ENCODE peak calls at places on chromosomes 6 and 20, in seven cellular contexts. One of them, this sample, is unnamed.

GRCh38 chr20:51305316-51306052 is 237.0 kb downstream of the NFATC2 start:
- DNase-seq in uterus: no peak
- DNase-seq in heart left ventricle: no peak
- DNase-seq in IMR-90: no peak
- DNase-seq in choroid plexus epithelial cell: no peak
- DNase-seq in BJ: no peak
- DNase-seq in Caco-2: no peak
- DNase-seq in this sample: no peak

GRCh38 chr6:139549561-139550070 is 175.2 kb upstream of the CITED2 start:
- DNase-seq in heart left ventricle: no peak
- DNase-seq in choroid plexus epithelial cell: peak; percentile 71
- DNase-seq in IMR-90: no peak
- DNase-seq in BJ: no peak
- DNase-seq in uterus: no peak
- DNase-seq in Caco-2: no peak
- DNase-seq in this sample: no peak

GRCh38 chr6:53673138-53673801 is 7.7 kb upstream of the KLHL31 start:
- DNase-seq in heart left ventricle: no peak
- DNase-seq in choroid plexus epithelial cell: peak; percentile 90
- DNase-seq in uterus: no peak
- DNase-seq in BJ: peak; percentile 21
- DNase-seq in IMR-90: peak; percentile 83
- DNase-seq in Caco-2: no peak
- DNase-seq in this sample: peak; percentile 80

GRCh38 chr6:29764422-29765196 is 41.4 kb downstream of the HLA-F start:
- DNase-seq in BJ: no peak
- DNase-seq in heart left ventricle: no peak
- DNase-seq in choroid plexus epithelial cell: no peak
- DNase-seq in IMR-90: no peak
- DNase-seq in Caco-2: no peak
- DNase-seq in uterus: no peak
- DNase-seq in this sample: no peak

GRCh38 chr20:42649716-42650115 is 540.0 kb downstream of the PTPRT start:
- DNase-seq in BJ: no peak
- DNase-seq in IMR-90: no peak
- DNase-seq in heart left ventricle: no peak
- DNase-seq in uterus: no peak
- DNase-seq in Caco-2: no peak
- DNase-seq in choroid plexus epithelial cell: no peak
- DNase-seq in this sample: no peak

GRCh38 chr20:33653218-33653899 is 8.8 kb upstream of the C20orf144 start:
- DNase-seq in Caco-2: peak; percentile 90
- DNase-seq in BJ: peak; percentile 17
- DNase-seq in uterus: peak; percentile 77
- DNase-seq in heart left ventricle: peak; percentile 67
- DNase-seq in IMR-90: peak; percentile 66
- DNase-seq in choroid plexus epithelial cell: peak; percentile 80
- DNase-seq in this sample: peak; percentile 87

GRCh38 chr6:76701610-76702009 is 629.1 kb upstream of the IMPG1 start:
- DNase-seq in choroid plexus epithelial cell: peak; percentile 24
- DNase-seq in Caco-2: no peak
- DNase-seq in IMR-90: no peak
- DNase-seq in uterus: no peak
- DNase-seq in heart left ventricle: no peak
- DNase-seq in BJ: no peak
- DNase-seq in this sample: no peak

GRCh38 chr6:107778242-107778641 is 45.9 kb downstream of the SCML4 start:
- DNase-seq in heart left ventricle: no peak
- DNase-seq in Caco-2: no peak
- DNase-seq in choroid plexus epithelial cell: no peak
- DNase-seq in IMR-90: no peak
- DNase-seq in uterus: no peak
- DNase-seq in BJ: no peak
- DNase-seq in this sample: no peak

GRCh38 chr6:34028691-34029360 is 117.1 kb downstream of the GRM4 start:
- DNase-seq in heart left ventricle: no peak
- DNase-seq in choroid plexus epithelial cell: no peak
- DNase-seq in uterus: no peak
- DNase-seq in IMR-90: no peak
- DNase-seq in Caco-2: no peak
- DNase-seq in BJ: no peak
- DNase-seq in this sample: no peak

GRCh38 chr20:47809561-47809960 is 24.3 kb upstream of the SULF2 start:
- DNase-seq in IMR-90: no peak
- DNase-seq in Caco-2: peak; percentile 85
- DNase-seq in BJ: no peak
- DNase-seq in choroid plexus epithelial cell: no peak
- DNase-seq in uterus: peak; percentile 20
- DNase-seq in heart left ventricle: no peak
- DNase-seq in this sample: no peak

GRCh38 chr6:128284128-128284527 is 236.3 kb downstream of the PTPRK start:
- DNase-seq in Caco-2: no peak
- DNase-seq in BJ: no peak
- DNase-seq in uterus: no peak
- DNase-seq in choroid plexus epithelial cell: no peak
- DNase-seq in IMR-90: no peak
- DNase-seq in heart left ventricle: no peak
- DNase-seq in this sample: peak; percentile 14

GRCh38 chr6:13380761-13381160 is 52.4 kb upstream of the TBC1D7 start:
- DNase-seq in Caco-2: no peak
- DNase-seq in uterus: no peak
- DNase-seq in choroid plexus epithelial cell: no peak
- DNase-seq in BJ: no peak
- DNase-seq in heart left ventricle: no peak
- DNase-seq in IMR-90: no peak
- DNase-seq in this sample: no peak

GRCh38 chr6:22447191-22447590 is 122.2 kb upstream of the HDGFL1 start:
- DNase-seq in BJ: no peak
- DNase-seq in IMR-90: no peak
- DNase-seq in Caco-2: no peak
- DNase-seq in uterus: no peak
- DNase-seq in heart left ventricle: peak; percentile 64
- DNase-seq in choroid plexus epithelial cell: peak; percentile 2
- DNase-seq in this sample: no peak

GRCh38 chr20:38885357-38885756 is 40.9 kb upstream of the FAM83D start:
- DNase-seq in IMR-90: no peak
- DNase-seq in Caco-2: no peak
- DNase-seq in uterus: no peak
- DNase-seq in BJ: no peak
- DNase-seq in heart left ventricle: peak; percentile 38
- DNase-seq in choroid plexus epithelial cell: no peak
- DNase-seq in this sample: no peak

GRCh38 chr6:62980724-62981123 is 230.5 kb upstream of the FKBP1C start:
- DNase-seq in heart left ventricle: no peak
- DNase-seq in Caco-2: no peak
- DNase-seq in choroid plexus epithelial cell: no peak
- DNase-seq in uterus: no peak
- DNase-seq in IMR-90: no peak
- DNase-seq in BJ: no peak
- DNase-seq in this sample: no peak

GRCh38 chr6:39638126-39638822 is 86.9 kb downstream of the KIF6 start:
- DNase-seq in uterus: no peak
- DNase-seq in Caco-2: no peak
- DNase-seq in IMR-90: no peak
- DNase-seq in BJ: no peak
- DNase-seq in choroid plexus epithelial cell: no peak
- DNase-seq in heart left ventricle: no peak
- DNase-seq in this sample: no peak

GRCh38 chr6:10759312-10759839 is 11.8 kb downstream of the TMEM14B start:
- DNase-seq in BJ: peak; percentile 59
- DNase-seq in choroid plexus epithelial cell: peak; percentile 97
- DNase-seq in heart left ventricle: no peak
- DNase-seq in IMR-90: peak; percentile 96
- DNase-seq in Caco-2: peak; percentile 46
- DNase-seq in uterus: no peak
- DNase-seq in this sample: peak; percentile 83

GRCh38 chr20:1334370-1334731 is 5.4 kb upstream of the SDCBP2 start:
- DNase-seq in heart left ventricle: no peak
- DNase-seq in IMR-90: no peak
- DNase-seq in BJ: no peak
- DNase-seq in choroid plexus epithelial cell: no peak
- DNase-seq in Caco-2: no peak
- DNase-seq in uterus: no peak
- DNase-seq in this sample: no peak

GRCh38 chr6:158388727-158389126 is 76.5 kb downstream of the TULP4 start:
- DNase-seq in heart left ventricle: no peak
- DNase-seq in BJ: no peak
- DNase-seq in choroid plexus epithelial cell: no peak
- DNase-seq in IMR-90: no peak
- DNase-seq in Caco-2: no peak
- DNase-seq in uterus: no peak
- DNase-seq in this sample: no peak

GRCh38 chr6:158387578-158387977 is 75.3 kb downstream of the TULP4 start:
- DNase-seq in uterus: no peak
- DNase-seq in BJ: no peak
- DNase-seq in heart left ventricle: no peak
- DNase-seq in choroid plexus epithelial cell: no peak
- DNase-seq in Caco-2: no peak
- DNase-seq in IMR-90: no peak
- DNase-seq in this sample: no peak

GRCh38 chr6:158384671-158385110 is 72.4 kb downstream of the TULP4 start:
- DNase-seq in uterus: no peak
- DNase-seq in choroid plexus epithelial cell: no peak
- DNase-seq in Caco-2: no peak
- DNase-seq in BJ: no peak
- DNase-seq in heart left ventricle: no peak
- DNase-seq in IMR-90: peak; percentile 18
- DNase-seq in this sample: no peak

GRCh38 chr6:158389188-158389919 is 77.1 kb downstream of the TULP4 start:
- DNase-seq in Caco-2: no peak
- DNase-seq in heart left ventricle: no peak
- DNase-seq in choroid plexus epithelial cell: no peak
- DNase-seq in IMR-90: no peak
- DNase-seq in uterus: no peak
- DNase-seq in BJ: no peak
- DNase-seq in this sample: peak; percentile 19

DNA sequence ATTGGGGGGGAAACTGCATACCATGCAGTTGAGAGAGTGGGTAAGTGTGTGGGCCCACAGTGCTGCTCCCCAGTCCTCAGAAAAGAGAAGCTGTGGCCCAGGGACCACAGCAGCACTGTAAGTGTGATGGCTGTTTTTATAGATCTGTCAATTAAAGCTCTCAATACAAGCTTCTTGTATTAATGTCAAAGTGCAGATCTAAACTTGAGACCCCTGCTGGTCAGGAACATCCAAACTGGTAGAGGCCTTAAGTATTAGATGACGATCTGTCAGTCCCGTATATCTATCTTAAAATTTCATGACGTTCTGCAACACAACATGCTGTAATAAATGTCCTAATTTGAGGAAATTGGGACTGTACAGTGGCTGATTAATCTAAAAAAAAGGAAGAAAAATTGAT is 74.8 kb downstream of the TULP4 start:
- DNase-seq in Caco-2: no peak
- DNase-seq in choroid plexus epithelial cell: no peak
- DNase-seq in heart left ventricle: no peak
- DNase-seq in uterus: no peak
- DNase-seq in BJ: no peak
- DNase-seq in IMR-90: no peak
- DNase-seq in this sample: no peak
- TF ChIP-seq CTCF in Caco-2: peak; percentile 28
- TF ChIP-seq CTCF in choroid plexus epithelial cell: peak; percentile 29
- TF ChIP-seq CTCF in heart left ventricle: no peak
- TF ChIP-seq CTCF in uterus: no peak
- TF ChIP-seq CTCF in BJ: no peak
- TF ChIP-seq CTCF in IMR-90: peak; percentile 2
- TF ChIP-seq CTCF in this sample: no peak

DNA sequence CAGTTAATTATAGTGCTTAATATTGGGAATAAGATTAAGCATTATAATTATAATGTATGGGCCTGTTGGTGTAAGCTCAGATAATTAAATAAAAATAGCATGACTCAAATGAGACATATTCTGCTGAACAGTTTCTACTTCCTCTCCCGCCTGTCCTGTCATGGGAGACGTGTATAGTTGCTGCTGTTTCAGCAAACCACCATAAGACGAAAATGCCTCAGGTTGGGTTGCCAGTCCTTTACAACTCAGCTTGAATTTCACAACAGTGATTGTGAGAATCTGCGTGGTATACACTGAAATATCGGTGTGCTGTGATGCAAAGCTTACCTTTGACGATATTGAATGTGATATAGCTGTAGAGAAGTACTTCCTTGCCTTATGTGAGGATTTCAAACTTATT is 99.5 kb downstream of the POPDC3 start:
- DNase-seq in BJ: no peak
- DNase-seq in uterus: no peak
- DNase-seq in heart left ventricle: no peak
- DNase-seq in IMR-90: no peak
- DNase-seq in Caco-2: no peak
- DNase-seq in choroid plexus epithelial cell: no peak
- DNase-seq in this sample: no peak
- H3K4me3 ChIP-seq in BJ: no peak overlapping the region
- H3K4me3 ChIP-seq in uterus: no peak overlapping the region
- H3K4me3 ChIP-seq in heart left ventricle: no peak overlapping the region
- H3K4me3 ChIP-seq in IMR-90: no peak overlapping the region
- H3K4me3 ChIP-seq in Caco-2: no peak overlapping the region
- H3K4me3 ChIP-seq in choroid plexus epithelial cell: no peak overlapping the region
- H3K4me3 ChIP-seq in this sample: no peak overlapping the region

GRCh38 chr20:48877299-48877698 is 44.2 kb upstream of the ARFGEF2 start:
- DNase-seq in Caco-2: no peak
- DNase-seq in BJ: no peak
- DNase-seq in choroid plexus epithelial cell: peak; percentile 66
- DNase-seq in heart left ventricle: no peak
- DNase-seq in uterus: no peak
- DNase-seq in IMR-90: no peak
- DNase-seq in this sample: no peak
- TF ChIP-seq CTCF in Caco-2: no peak
- TF ChIP-seq CTCF in BJ: peak; percentile 7
- TF ChIP-seq CTCF in choroid plexus epithelial cell: peak; percentile 46
- TF ChIP-seq CTCF in heart left ventricle: no peak
- TF ChIP-seq CTCF in uterus: no peak
- TF ChIP-seq CTCF in IMR-90: no peak
- TF ChIP-seq CTCF in this sample: no peak

DNA sequence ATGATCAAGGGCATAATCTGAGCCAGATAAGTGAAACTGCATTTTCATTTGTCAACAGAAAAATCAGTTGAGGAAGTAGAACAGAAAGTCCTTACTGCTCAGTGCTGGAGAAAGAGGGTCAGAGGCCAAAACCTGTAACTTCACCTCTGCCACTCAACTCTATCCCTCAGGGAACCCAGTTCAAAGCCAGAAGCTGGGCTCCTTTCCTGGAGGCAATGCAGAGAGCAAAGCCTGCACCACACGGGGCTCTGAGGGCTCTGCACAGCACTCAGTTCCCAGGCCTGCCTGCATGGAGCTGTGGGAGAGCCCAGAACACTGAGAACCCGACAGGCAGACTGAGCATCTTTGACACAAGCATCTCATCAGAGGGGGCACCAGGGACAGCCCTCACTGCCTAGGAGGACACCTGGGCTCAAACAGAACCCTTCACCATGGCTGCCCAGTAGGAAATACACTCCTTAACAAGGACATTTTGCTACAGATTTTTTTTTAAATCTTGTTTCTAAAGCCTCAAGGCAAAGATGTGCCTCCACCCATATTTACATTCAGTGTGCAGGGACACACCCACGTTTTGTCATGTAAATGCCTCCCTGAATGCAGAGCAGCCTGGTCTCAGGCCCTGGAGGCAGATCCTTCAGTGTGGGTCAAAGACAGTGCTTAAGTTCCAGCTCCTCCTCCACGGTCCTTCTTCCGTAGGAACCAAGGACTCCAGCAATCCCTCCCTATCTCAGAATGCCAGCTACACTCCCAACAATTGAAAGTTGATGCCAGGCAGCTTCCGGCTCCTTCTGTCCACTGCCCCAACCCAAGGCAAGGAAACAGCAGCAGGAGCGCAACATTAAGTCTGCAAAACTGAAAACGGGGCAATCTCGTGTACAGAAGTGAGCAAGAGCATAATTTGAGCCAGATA is 6.6 kb downstream of the RNASET2 start:
- DNase-seq in Caco-2: no peak
- DNase-seq in IMR-90: no peak
- DNase-seq in heart left ventricle: no peak
- DNase-seq in uterus: no peak
- DNase-seq in BJ: no peak
- DNase-seq in choroid plexus epithelial cell: no peak
- DNase-seq in this sample: no peak
- H3K4me3 ChIP-seq in Caco-2: no peak overlapping the region
- H3K4me3 ChIP-seq in IMR-90: no peak overlapping the region
- H3K4me3 ChIP-seq in heart left ventricle: peak overlapping the region; percentile 17
- H3K4me3 ChIP-seq in uterus: no peak overlapping the region
- H3K4me3 ChIP-seq in BJ: no peak overlapping the region
- H3K4me3 ChIP-seq in choroid plexus epithelial cell: no peak overlapping the region
- H3K4me3 ChIP-seq in this sample: no peak overlapping the region